ENCODE peak calls at places on chromosomes 7 and 10, in six cellular contexts. One of them, this sample, is unnamed. For H3K4me1, the result is how much of the 10 kb centered on the place peaks cover.

GRCh38 chr7:158582089-158582456 is 5.5 kb downstream of the PTPRN2 start:
- DNase-seq in SJSA1: no peak
- DNase-seq in cardiac muscle cell: no peak
- DNase-seq in IMR-90: no peak
- DNase-seq in uterus: no peak
- DNase-seq in transverse colon: no peak
- DNase-seq in this sample: no peak

GRCh38 chr10:114525368-114525949 is 121.2 kb upstream of the AFAP1L2 start:
- DNase-seq in transverse colon: no peak
- DNase-seq in IMR-90: no peak
- DNase-seq in SJSA1: no peak
- DNase-seq in uterus: peak
- DNase-seq in cardiac muscle cell: peak
- DNase-seq in this sample: no peak

GRCh38 chr7:31957090-31957720 is 113.0 kb downstream of the PDE1C start:
- DNase-seq in uterus: no peak
- DNase-seq in SJSA1: peak
- DNase-seq in cardiac muscle cell: peak
- DNase-seq in IMR-90: peak
- DNase-seq in transverse colon: no peak
- DNase-seq in this sample: no peak

GRCh38 chr10:11279286-11279685 is 261.6 kb downstream of the CELF2 start:
- DNase-seq in cardiac muscle cell: no peak
- DNase-seq in uterus: no peak
- DNase-seq in IMR-90: no peak
- DNase-seq in transverse colon: no peak
- DNase-seq in SJSA1: no peak
- DNase-seq in this sample: no peak

GRCh38 chr10:6580279-6581029 is 378 bp upstream of the PRKCQ start:
- DNase-seq in uterus: peak
- DNase-seq in SJSA1: peak
- DNase-seq in cardiac muscle cell: peak
- DNase-seq in transverse colon: peak
- DNase-seq in IMR-90: peak
- DNase-seq in this sample: peak

GRCh38 chr7:88302486-88302885 is 4.2 kb downstream of the STEAP4 start:
- DNase-seq in transverse colon: no peak
- DNase-seq in SJSA1: no peak
- DNase-seq in IMR-90: no peak
- DNase-seq in cardiac muscle cell: peak
- DNase-seq in uterus: no peak
- DNase-seq in this sample: no peak

GRCh38 chr7:36937754-36938551 is 213.7 kb upstream of the AOAH start:
- DNase-seq in transverse colon: no peak
- DNase-seq in uterus: no peak
- DNase-seq in cardiac muscle cell: peak
- DNase-seq in IMR-90: no peak
- DNase-seq in SJSA1: no peak
- DNase-seq in this sample: no peak

GRCh38 chr10:114560144-114560543 is 97.9 kb downstream of the ABLIM1 start:
- DNase-seq in IMR-90: no peak
- DNase-seq in transverse colon: no peak
- DNase-seq in SJSA1: no peak
- DNase-seq in uterus: no peak
- DNase-seq in cardiac muscle cell: no peak
- DNase-seq in this sample: no peak

GRCh38 chr10:70596110-70596798 is 6.3 kb downstream of the PRF1 start:
- DNase-seq in IMR-90: no peak
- DNase-seq in uterus: no peak
- DNase-seq in SJSA1: no peak
- DNase-seq in transverse colon: no peak
- DNase-seq in cardiac muscle cell: no peak
- DNase-seq in this sample: peak

GRCh38 chr7:491292-491957 is 28.2 kb downstream of the PDGFA start:
- DNase-seq in cardiac muscle cell: no peak
- DNase-seq in SJSA1: no peak
- DNase-seq in IMR-90: no peak
- DNase-seq in transverse colon: no peak
- DNase-seq in uterus: no peak
- DNase-seq in this sample: no peak

GRCh38 chr7:1087462-1087809 is 477 bp upstream of the GPER1 start:
- DNase-seq in IMR-90: peak
- DNase-seq in transverse colon: no peak
- DNase-seq in uterus: no peak
- DNase-seq in cardiac muscle cell: peak
- DNase-seq in SJSA1: no peak
- DNase-seq in this sample: no peak

GRCh38 chr10:114374141-114374791 is 30.0 kb downstream of the AFAP1L2 start:
- DNase-seq in SJSA1: no peak
- DNase-seq in IMR-90: peak
- DNase-seq in uterus: peak
- DNase-seq in cardiac muscle cell: peak
- DNase-seq in transverse colon: peak
- DNase-seq in this sample: no peak

GRCh38 chr7:95590387-95591248 is 5.7 kb downstream of the PDK4 start:
- DNase-seq in transverse colon: no peak
- DNase-seq in SJSA1: no peak
- DNase-seq in IMR-90: no peak
- DNase-seq in uterus: no peak
- DNase-seq in cardiac muscle cell: peak
- DNase-seq in this sample: no peak
- H3K4me1 ChIP-seq in transverse colon: under half
- H3K4me1 ChIP-seq in SJSA1: under half
- H3K4me1 ChIP-seq in IMR-90: under half
- H3K4me1 ChIP-seq in uterus: under half
- H3K4me1 ChIP-seq in cardiac muscle cell: under half
- H3K4me1 ChIP-seq in this sample: under half

GRCh38 chr10:62244785-62245595 is 23.7 kb downstream of the RTKN2 start:
- DNase-seq in transverse colon: peak
- DNase-seq in uterus: peak
- DNase-seq in cardiac muscle cell: peak
- DNase-seq in IMR-90: peak
- DNase-seq in SJSA1: peak
- DNase-seq in this sample: no peak
- H3K4me3 ChIP-seq in transverse colon: no peak
- H3K4me3 ChIP-seq in uterus: no peak
- H3K4me3 ChIP-seq in cardiac muscle cell: no peak
- H3K4me3 ChIP-seq in IMR-90: no peak
- H3K4me3 ChIP-seq in SJSA1: no peak
- H3K4me3 ChIP-seq in this sample: no peak

DNA sequence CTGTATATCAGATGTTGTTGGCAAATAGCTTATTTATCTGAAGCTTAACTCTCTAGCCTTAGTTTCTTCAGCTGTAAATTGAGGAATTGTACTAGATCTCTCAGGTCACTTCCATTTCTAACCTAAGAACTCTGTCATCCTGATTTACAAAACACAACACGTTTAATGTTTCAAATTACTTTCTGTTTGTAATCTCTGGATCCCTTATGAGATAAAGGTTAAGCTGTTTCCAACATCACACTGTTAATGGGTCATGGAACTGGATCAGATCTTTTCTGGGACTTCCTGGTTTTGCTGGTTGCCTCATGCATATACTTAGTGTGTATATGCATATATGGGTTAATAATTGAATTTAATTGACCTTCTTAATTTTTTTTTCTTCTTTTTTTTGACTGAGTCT is 9.9 kb downstream of the SAMD8 start:
- DNase-seq in uterus: no peak
- DNase-seq in transverse colon: no peak
- DNase-seq in IMR-90: no peak
- DNase-seq in cardiac muscle cell: no peak
- DNase-seq in SJSA1: no peak
- DNase-seq in this sample: no peak
- H3K4me1 ChIP-seq in uterus: under half
- H3K4me1 ChIP-seq in transverse colon: under half
- H3K4me1 ChIP-seq in IMR-90: under half
- H3K4me1 ChIP-seq in cardiac muscle cell: under half
- H3K4me1 ChIP-seq in SJSA1: under half
- H3K4me1 ChIP-seq in this sample: under half

DNA sequence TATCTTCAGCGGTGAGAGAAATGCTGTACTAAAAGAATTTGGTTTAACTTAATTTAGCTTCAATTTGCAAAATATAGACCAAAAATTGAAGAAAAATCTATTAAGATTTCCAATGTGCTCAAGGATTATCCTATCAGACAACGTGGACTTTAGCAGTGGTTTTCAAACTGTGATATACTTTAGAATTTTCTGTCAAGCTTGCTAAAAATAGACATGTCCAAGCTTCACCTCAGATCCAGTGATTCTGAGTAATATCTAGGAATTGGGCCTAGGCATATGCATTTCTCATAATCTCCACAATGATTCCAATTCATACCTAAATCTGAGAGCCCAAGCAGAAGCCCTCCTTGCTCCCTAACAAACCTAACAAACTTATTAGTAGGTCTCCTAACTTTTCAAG is 3.4 kb downstream of the WASL start:
- DNase-seq in cardiac muscle cell: no peak
- DNase-seq in transverse colon: no peak
- DNase-seq in IMR-90: no peak
- DNase-seq in SJSA1: no peak
- DNase-seq in uterus: no peak
- DNase-seq in this sample: no peak
- H3K4me3 ChIP-seq in cardiac muscle cell: peak
- H3K4me3 ChIP-seq in transverse colon: no peak
- H3K4me3 ChIP-seq in IMR-90: no peak
- H3K4me3 ChIP-seq in SJSA1: no peak
- H3K4me3 ChIP-seq in uterus: no peak
- H3K4me3 ChIP-seq in this sample: no peak

DNA sequence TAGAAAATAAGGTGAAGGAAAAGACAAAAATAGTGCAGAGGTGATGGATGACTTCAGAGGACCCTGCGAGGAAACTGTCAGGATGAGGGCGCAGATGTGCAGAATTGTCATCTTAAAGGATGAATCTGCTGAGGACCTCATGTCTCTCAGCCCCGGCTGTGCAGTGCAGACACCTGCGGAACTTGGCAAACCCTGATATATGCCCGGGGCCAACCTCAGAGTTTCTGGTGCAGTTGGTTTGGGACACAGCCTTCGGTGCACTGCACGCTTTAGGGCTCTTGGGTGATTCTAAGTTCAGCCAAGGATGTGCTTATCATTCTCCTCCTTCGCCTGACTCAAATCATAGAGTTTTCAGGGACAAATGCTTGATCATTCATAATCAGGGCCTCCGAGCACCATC is 310.1 kb downstream of the TCERG1L start:
- DNase-seq in uterus: no peak
- DNase-seq in SJSA1: no peak
- DNase-seq in transverse colon: no peak
- DNase-seq in cardiac muscle cell: no peak
- DNase-seq in IMR-90: no peak
- DNase-seq in this sample: peak
- H3K4me1 ChIP-seq in uterus: under half
- H3K4me1 ChIP-seq in SJSA1: under half
- H3K4me1 ChIP-seq in transverse colon: under half
- H3K4me1 ChIP-seq in cardiac muscle cell: under half
- H3K4me1 ChIP-seq in IMR-90: under half
- H3K4me1 ChIP-seq in this sample: under half

DNA sequence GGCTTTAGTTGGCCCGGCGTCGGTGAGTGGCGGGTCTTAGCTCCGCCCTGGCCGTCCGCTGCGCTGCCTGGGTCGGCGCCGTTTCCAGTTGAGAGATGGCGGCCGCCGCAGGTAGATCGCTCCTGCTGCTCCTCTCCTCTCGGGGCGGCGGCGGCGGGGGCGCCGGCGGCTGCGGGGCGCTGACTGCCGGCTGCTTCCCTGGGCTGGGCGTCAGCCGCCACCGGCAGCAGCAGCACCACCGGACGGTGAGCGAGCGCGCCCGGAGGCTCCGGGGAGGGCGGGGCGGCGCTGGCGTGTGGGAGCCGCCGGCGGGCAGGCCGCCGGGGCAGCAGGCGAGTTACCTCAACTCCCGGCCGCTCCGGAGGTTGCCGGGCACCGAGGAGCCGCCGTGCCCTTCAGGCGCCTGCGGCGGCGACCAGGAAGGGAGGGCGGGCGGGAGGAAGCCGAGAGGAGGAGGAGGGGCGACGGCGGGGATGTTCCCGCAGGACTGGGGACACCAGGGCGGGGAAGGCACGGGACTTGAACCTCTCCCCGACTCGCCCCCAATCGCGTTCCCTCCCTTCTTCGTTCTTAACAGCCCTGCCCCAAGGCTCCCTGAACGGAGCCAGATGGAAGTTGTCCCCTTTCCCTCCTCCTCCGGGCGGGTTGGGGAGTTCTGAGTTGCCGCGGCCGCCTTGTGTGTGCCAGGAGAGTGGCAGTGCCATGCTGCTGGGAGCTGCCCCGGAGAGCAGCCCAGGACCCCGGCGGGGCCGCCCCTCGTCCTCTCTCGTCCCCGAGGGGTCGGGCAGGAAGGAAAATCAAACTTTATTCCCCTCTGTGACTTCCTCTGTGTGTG is at the start of gene MCU:
- DNase-seq in transverse colon: peak
- DNase-seq in uterus: peak
- DNase-seq in SJSA1: peak
- DNase-seq in IMR-90: peak
- DNase-seq in cardiac muscle cell: peak
- DNase-seq in this sample: peak
- H3K4me3 ChIP-seq in transverse colon: peak
- H3K4me3 ChIP-seq in uterus: peak
- H3K4me3 ChIP-seq in SJSA1: peak
- H3K4me3 ChIP-seq in IMR-90: peak
- H3K4me3 ChIP-seq in cardiac muscle cell: peak
- H3K4me3 ChIP-seq in this sample: peak

DNA sequence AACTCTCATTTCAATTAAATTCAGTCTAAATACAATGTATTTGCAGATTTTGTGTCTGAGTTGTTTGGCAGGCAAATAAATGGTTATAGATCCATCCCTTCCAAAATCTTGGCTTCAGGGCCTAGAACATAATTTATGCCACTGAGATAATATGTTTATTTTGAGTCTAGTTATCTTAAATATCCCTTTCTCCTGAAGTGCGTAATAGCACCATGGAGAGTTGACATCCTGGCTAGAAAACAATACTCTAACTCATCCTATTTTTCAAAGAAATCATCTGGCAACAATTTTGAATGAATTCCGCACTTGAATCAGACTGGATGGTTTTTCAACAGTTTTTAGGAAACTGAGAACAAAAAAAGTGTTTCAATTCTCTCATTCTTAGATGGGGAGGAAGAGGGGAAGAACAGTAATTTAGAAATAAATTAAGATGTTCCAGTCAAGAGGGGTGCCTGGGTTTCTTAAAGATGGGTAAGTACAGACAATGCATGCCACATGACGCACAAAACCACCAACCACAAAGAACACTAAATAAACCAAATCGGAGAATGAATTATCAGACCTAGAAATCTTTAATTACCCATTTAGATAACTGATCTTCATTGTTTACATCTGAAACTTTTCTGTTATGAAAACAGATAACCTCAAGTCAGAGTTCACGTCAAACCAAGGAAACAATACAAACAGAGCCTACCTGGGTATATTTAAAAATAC is 228.7 kb upstream of the PTN start:
- DNase-seq in uterus: no peak
- DNase-seq in SJSA1: peak
- DNase-seq in IMR-90: no peak
- DNase-seq in cardiac muscle cell: no peak
- DNase-seq in transverse colon: no peak
- DNase-seq in this sample: no peak
- H3K4me1 ChIP-seq in uterus: under half
- H3K4me1 ChIP-seq in SJSA1: under half
- H3K4me1 ChIP-seq in IMR-90: under half
- H3K4me1 ChIP-seq in cardiac muscle cell: under half
- H3K4me1 ChIP-seq in transverse colon: under half
- H3K4me1 ChIP-seq in this sample: under half